ENCODE peak calls at places on chromosomes 4 and X, in four cellular contexts. Q, W, K and P are unnamed samples.
A peak's percentile ranks its signal among the peaks of the same experiment; 100 is the strongest.

GRCh38 chr4:101287332-101287731 is 60.0 kb downstream of the PPP3CA start:
- DNase-seq in W (no peak), Q (no peak), K (no peak), P (no peak)

GRCh38 chr4:145177511-145177905 is 2.9 kb downstream of the OTUD4 start:
- DNase-seq in K (no peak), Q (no peak), W (no peak), P (no peak)

GRCh38 chrX:39772057-39772832 is 325.5 kb downstream of the BCOR start:
- DNase-seq in K (peak; percentile 31), Q (no peak), W (peak; percentile 71), P (no peak)

GRCh38 chr4:98604723-98605122 is 53.7 kb downstream of the TSPAN5 start:
- DNase-seq in K (no peak), Q (no peak), W (no peak), P (no peak)

GRCh38 chrX:129679856-129680255 is 25.1 kb upstream of the APLN start:
- DNase-seq in K (no peak), W (no peak), Q (no peak), P (no peak)

GRCh38 chr4:2159931-2160330 is 82.0 kb downstream of the HAUS3 start:
- DNase-seq in W (no peak), K (no peak), Q (no peak), P (no peak)

GRCh38 chrX:52422884-52423283 is 54.1 kb downstream of the XAGE2 start:
- DNase-seq in K (no peak), Q (peak; percentile 16), W (no peak), P (no peak)

GRCh38 chrX:50877310-50877709 is 33.2 kb upstream of the BMP15 start:
- DNase-seq in Q (no peak), K (no peak), W (no peak), P (no peak)

GRCh38 chrX:50081282-50081955 is 119.4 kb downstream of the AKAP4 start:
- DNase-seq in K (no peak), Q (no peak), W (peak; percentile 43), P (no peak)

GRCh38 chr4:163331629-163332360 is 601 bp downstream of the NPY1R start:
- DNase-seq in K (no peak), Q (no peak), W (peak; percentile 68), P (no peak)

GRCh38 chr4:139955600-139955999 is 198.4 kb downstream of the MAML3 start:
- DNase-seq in K (no peak), Q (no peak), W (peak; percentile 21), P (no peak)

GRCh38 chrX:123077671-123078070 is 106.4 kb upstream of the GRIA3 start:
- DNase-seq in K (no peak), Q (no peak), W (no peak), P (no peak)

GRCh38 chrX:70476934-70477733 is 32.5 kb downstream of the DLG3 start:
- DNase-seq in W (peak; percentile 59), Q (no peak), K (no peak), P (no peak)

GRCh38 chr4:116303736-116304188 is 781.6 kb downstream of the TRAM1L1 start:
- DNase-seq in Q (no peak), K (no peak), W (no peak), P (no peak)

GRCh38 chrX:13001097-13001496 is 26.2 kb downstream of the TMSB4X start:
- DNase-seq in K (no peak), Q (no peak), W (no peak), P (no peak)

GRCh38 chr4:165207016-165207430 is 338 bp upstream of the KLHL2 start:
- DNase-seq in W (no peak), Q (no peak), K (no peak), P (no peak)

GRCh38 chr4:11451720-11452119 is 23.0 kb upstream of the HS3ST1 start:
- DNase-seq in Q (no peak), K (no peak), W (no peak), P (no peak)

GRCh38 chr4:173793937-173794510 is 264.0 kb upstream of the HAND2 start:
- DNase-seq in W (no peak), Q (peak; percentile 24), K (no peak), P (no peak)

GRCh38 chr4:2745981-2746806 is 9.9 kb downstream of the TNIP2 start:
- DNase-seq in Q (no peak), W (no peak), K (peak; percentile 89), P (peak; percentile 68)

GRCh38 chrX:74246524-74246923 is 57.5 kb upstream of the ZCCHC13 start:
- DNase-seq in Q (no peak), K (no peak), W (no peak), P (no peak)

GRCh38 chrX:9151772-9152307 is 117.9 kb upstream of the FAM9B start:
- DNase-seq in K (no peak), Q (no peak), W (no peak), P (no peak)

GRCh38 chrX:108139303-108139702 is 47.7 kb downstream of the ATG4A start:
- DNase-seq in K (no peak), W (peak; percentile 43), Q (no peak), P (no peak)

GRCh38 chr4:70994387-70995099 is 1.1 kb downstream of the DCK start:
- DNase-seq in W (no peak), Q (no peak), K (no peak), P (no peak)

GRCh38 chr4:141772838-141773237 is 136.5 kb downstream of the IL15 start:
- DNase-seq in K (no peak), Q (no peak), W (no peak), P (no peak)

GRCh38 chr4:155705664-155706063 is 39.0 kb downstream of the GUCY1A1 start:
- DNase-seq in K (no peak), W (peak; percentile 10), Q (no peak), P (no peak)

GRCh38 chr4:158376441-158376840 is 145.2 kb upstream of the RXFP1 start:
- DNase-seq in K (no peak), Q (no peak), W (no peak), P (no peak)

GRCh38 chrX:16222123-16222522 is 54.8 kb downstream of the MAGEB17 start:
- DNase-seq in Q (peak; percentile 18), K (no peak), W (no peak), P (no peak)

GRCh38 chr4:40915318-40916217 is 165.8 kb downstream of the NSUN7 start:
- DNase-seq in K (no peak), W (no peak), Q (no peak), P (no peak)

GRCh38 chrX:35046646-35047231 is 104.1 kb downstream of the FAM47B start:
- DNase-seq in Q (no peak), W (no peak), K (no peak), P (no peak)

GRCh38 chrX:55907968-55908607 is 190.5 kb downstream of the RRAGB start:
- DNase-seq in W (peak; percentile 83), Q (no peak), K (no peak), P (peak; percentile 59)

GRCh38 chr4:2948895-2949781 is 14.1 kb downstream of the NOP14 start:
- DNase-seq in K (no peak), Q (no peak), W (no peak), P (no peak)

GRCh38 chrX:427812-428725 is 41.4 kb upstream of the PPP2R3B start:
- DNase-seq in W (peak; percentile 86), Q (no peak), K (no peak), P (no peak)

GRCh38 chr4:169869487-169869886 is 111.7 kb upstream of the HPF1 start:
- DNase-seq in W (no peak), Q (no peak), K (no peak), P (no peak)

GRCh38 chr4:100169796-100170485 is 20.3 kb downstream of the DDIT4L start:
- DNase-seq in Q (no peak), W (no peak), K (no peak), P (no peak)

GRCh38 chr4:88938138-88938537 is 118.8 kb downstream of the FAM13A start:
- DNase-seq in W (peak; percentile 11), Q (peak; percentile 84), K (no peak), P (no peak)

GRCh38 chr4:4805805-4806345 is 53.6 kb upstream of the MSX1 start:
- DNase-seq in K (no peak), Q (no peak), W (peak; percentile 44), P (no peak)

GRCh38 chr4:4810365-4810764 is 49.1 kb upstream of the MSX1 start:
- DNase-seq in W (no peak), K (no peak), Q (no peak), P (no peak)

GRCh38 chr4:4812145-4812782 is 47.2 kb upstream of the MSX1 start:
- DNase-seq in Q (no peak), W (no peak), K (no peak), P (no peak)

GRCh38 chr4:4810778-4811177 is 48.7 kb upstream of the MSX1 start:
- DNase-seq in W (no peak), K (no peak), Q (no peak), P (no peak)
- H3K27ac ChIP-seq in W (no peak overlapping the region), K (no peak overlapping the region), Q (no peak overlapping the region), P (no peak overlapping the region)

DNA sequence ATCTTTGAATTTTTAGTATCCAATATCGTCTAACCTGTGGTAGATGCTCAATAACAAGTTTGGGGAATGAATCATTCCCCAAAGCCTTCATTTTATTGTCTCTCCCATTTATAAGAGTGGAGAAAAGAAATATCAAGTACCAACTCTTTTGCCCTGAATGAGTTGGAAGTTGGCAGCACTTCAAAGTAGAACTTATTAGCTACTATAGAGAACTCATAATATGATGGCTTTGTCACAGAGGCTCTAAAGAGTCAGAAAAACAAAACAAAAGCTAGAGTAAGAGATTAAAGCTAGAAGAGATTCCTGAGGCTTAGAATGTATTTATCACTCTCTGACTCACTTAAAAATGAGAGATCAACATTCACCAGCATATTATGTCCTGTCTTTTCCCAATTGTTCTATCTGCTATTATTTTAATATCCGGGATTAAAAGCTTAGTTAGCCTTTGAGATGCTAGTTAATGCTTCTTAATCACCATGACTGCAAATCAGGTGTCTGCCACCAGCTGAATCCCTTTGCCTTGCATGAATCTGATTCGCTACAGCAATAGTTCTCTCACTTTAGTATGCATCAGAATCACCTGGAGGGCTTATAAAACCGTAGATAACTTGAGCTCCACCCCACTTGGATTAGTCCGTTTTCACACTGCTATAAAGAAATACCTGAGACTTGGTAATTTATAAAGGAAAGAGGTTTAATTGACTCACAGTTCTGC is 77.9 kb downstream of the PALLD start:
- DNase-seq in W (no peak), K (no peak), Q (no peak), P (no peak)
- H3K27ac ChIP-seq in W (no peak overlapping the region), K (no peak overlapping the region), Q (no peak overlapping the region), P (no peak overlapping the region)

DNA sequence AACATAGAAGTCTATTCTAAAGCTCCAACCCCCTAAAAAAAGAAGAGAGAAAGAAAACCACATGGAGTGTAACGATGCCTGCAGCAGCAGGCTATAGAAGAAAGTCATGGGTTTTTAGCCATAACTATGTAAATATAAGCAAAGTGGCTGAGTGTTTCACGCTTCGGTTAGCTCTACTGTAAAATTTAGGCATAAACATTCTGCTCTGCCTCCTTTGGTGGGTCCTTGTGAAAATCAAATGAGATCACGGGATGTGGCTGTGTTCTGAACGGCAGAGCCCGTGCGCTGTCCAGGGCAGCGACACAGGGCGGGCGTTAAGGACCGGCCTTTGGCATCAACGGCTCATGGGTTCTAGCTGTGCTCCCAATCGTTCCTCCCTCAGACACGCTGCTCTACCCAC is 78.3 kb downstream of the IRF2 start:
- DNase-seq in K (no peak), W (no peak), Q (no peak), P (no peak)
- H3K27ac ChIP-seq in K (no peak overlapping the region), W (peak overlapping the region; percentile 57), Q (no peak overlapping the region), P (no peak overlapping the region)

DNA sequence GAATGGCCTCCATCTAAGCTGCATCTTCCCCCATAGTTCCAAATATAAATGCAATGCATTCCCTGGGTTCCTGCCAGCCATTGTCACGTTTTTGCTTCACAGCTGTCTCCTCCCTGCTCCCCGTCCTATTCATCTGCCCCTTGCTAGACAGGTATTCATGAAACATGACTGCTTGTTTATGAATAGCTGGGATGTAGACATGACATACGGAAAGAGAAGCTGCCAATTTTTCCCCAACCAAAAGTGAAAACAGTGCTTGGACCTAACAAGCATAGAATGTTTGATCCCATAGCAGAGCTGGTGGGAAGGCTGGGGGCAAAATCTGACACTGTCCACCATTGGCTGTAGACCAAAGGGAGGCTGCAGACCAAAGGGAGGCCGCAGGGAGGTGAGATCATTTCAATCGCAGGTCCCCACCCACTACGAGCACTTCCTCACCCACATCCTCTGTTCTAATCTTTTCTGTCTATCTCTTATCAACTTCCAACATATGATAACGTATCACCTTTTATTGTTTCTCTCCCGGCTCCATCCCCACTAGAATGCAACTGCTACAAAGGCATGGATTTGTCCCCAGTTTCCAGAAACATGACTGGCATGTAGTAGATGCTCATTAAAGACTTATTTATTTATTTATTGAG is 8.5 kb upstream of the GYG2 start:
- DNase-seq in W (no peak), Q (no peak), K (no peak), P (no peak)
- H3K27ac ChIP-seq in W (no peak overlapping the region), Q (no peak overlapping the region), K (no peak overlapping the region), P (no peak overlapping the region)